ENCODE peak calls at places on chromosome 13, in nine cellular contexts. L is left lung, O is endothelial cell of umbilical vein, Z is Panc1, U is PC-9, P is ovary, S is breast epithelium, B is IMR-90, M is A549. W is an unnamed sample. For H3K9me3, the result is how much of the 10 kb centered on the place peaks cover.

GRCh38 chr13:61685683-61686013 is 270.0 kb upstream of the PCDH20 start:
- DNase-seq in L (no peak), O (no peak), Z (no peak), U (no peak), P (no peak), S (no peak), B (no peak), M (no peak), W (no peak)

GRCh38 chr13:74554581-74555290 is 420.5 kb upstream of the KLF12 start:
- DNase-seq in L (no peak), O (no peak), Z (no peak), U (no peak), P (no peak), S (no peak), B (no peak), M (no peak), W (no peak)

GRCh38 chr13:32720026-32720425 is 133.8 kb downstream of the PDS5B start:
- DNase-seq in L (no peak), O (peak), Z (no peak), U (no peak), P (no peak), S (no peak), B (peak), M (no peak), W (no peak)

GRCh38 chr13:23778879-23779278 is 110.3 kb downstream of the MIPEP start:
- DNase-seq in L (no peak), O (no peak), Z (no peak), U (no peak), P (no peak), S (no peak), B (peak), M (no peak), W (no peak)

GRCh38 chr13:36766295-36766694 is 52.7 kb upstream of the RFXAP start:
- DNase-seq in L (peak), O (no peak), Z (no peak), U (peak), P (no peak), S (no peak), B (peak), M (no peak), W (no peak)

GRCh38 chr13:110126391-110126961 is 180.5 kb downstream of the COL4A1 start:
- DNase-seq in L (no peak), O (peak), Z (no peak), U (peak), P (no peak), S (no peak), B (peak), M (no peak), W (no peak)

GRCh38 chr13:109821038-109821545 is 34.7 kb upstream of the IRS2 start:
- DNase-seq in L (no peak), O (no peak), Z (no peak), U (peak), P (no peak), S (no peak), B (no peak), M (no peak), W (no peak)

GRCh38 chr13:106349080-106349841 is 186.2 kb downstream of the EFNB2 start:
- DNase-seq in L (peak), O (peak), Z (no peak), U (peak), P (no peak), S (no peak), B (peak), M (no peak), W (no peak)

GRCh38 chr13:53254495-53254894 is 225.9 kb downstream of the OLFM4 start:
- DNase-seq in L (no peak), O (no peak), Z (no peak), U (no peak), P (no peak), S (no peak), B (no peak), M (no peak), W (no peak)

GRCh38 chr13:36891752-36892151 is 28.3 kb downstream of the SMAD9 start:
- DNase-seq in L (no peak), O (no peak), Z (no peak), U (no peak), P (no peak), S (no peak), B (peak), M (no peak), W (no peak)

GRCh38 chr13:79404361-79404760 is 1.7 kb downstream of the RBM26 start:
- DNase-seq in L (no peak), O (peak), Z (no peak), U (no peak), P (no peak), S (no peak), B (no peak), M (no peak), W (no peak)

GRCh38 chr13:98385591-98385990 is 191.3 kb downstream of the STK24 start:
- DNase-seq in L (no peak), O (no peak), Z (no peak), U (no peak), P (no peak), S (no peak), B (no peak), M (no peak), W (no peak)

GRCh38 chr13:27296496-27296895 is 25.9 kb downstream of the RASL11A start:
- DNase-seq in L (no peak), O (no peak), Z (no peak), U (no peak), P (no peak), S (no peak), B (no peak), M (no peak), W (no peak)

GRCh38 chr13:101875717-101876393 is 423.4 kb downstream of the ITGBL1 start:
- DNase-seq in L (no peak), O (no peak), Z (peak), U (peak), P (no peak), S (peak), B (peak), M (no peak), W (no peak)

GRCh38 chr13:40272776-40273139 is 393.7 kb downstream of the FOXO1 start:
- DNase-seq in L (no peak), O (no peak), Z (no peak), U (peak), P (no peak), S (no peak), B (peak), M (no peak), W (no peak)

GRCh38 chr13:34749046-34749445 is 193.0 kb upstream of the NBEA start:
- DNase-seq in L (no peak), O (no peak), Z (no peak), U (no peak), P (no peak), S (no peak), B (no peak), M (no peak), W (no peak)

GRCh38 chr13:39712626-39713025 is 57.2 kb downstream of the COG6 start:
- DNase-seq in L (no peak), O (no peak), Z (no peak), U (no peak), P (no peak), S (no peak), B (no peak), M (no peak), W (no peak)

DNA sequence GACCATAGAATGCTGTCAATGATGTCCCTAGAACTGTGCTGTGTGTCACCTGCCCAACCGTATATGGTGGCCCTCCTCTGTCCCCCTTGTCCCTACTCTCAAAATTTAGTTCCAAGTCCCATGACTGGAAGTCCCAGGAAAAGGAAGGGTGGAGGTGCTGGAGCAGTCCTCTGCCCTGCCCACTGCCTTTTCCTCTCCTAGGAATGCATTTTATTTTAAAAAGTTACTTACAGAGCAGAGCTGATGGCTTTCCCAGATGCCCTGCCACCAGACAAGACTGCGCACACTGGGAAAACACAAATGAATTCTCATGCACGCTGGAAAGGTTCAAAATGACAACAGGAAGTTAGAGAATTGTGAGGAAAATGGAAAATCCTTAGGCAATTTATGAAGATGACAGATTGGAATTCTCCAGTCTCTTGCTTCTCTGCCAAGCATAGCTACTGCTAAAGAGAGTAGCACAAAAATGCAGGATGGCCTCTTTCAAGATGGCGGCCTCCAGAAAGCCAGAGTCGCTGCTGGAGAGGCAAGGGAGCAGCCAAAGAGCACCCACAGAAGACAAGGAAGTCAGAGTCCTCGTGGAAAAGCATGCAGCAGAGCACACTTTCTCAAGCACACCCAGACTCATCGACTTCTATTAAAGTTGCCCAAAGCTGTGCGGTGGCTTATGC is 117.2 kb upstream of the TSC22D1 start:
- DNase-seq in L (no peak), O (no peak), Z (no peak), U (no peak), P (no peak), S (no peak), B (no peak), M (no peak), W (no peak)
- H3K9me3 ChIP-seq in L (under half), O (under half), Z (under half), U (under half), P (under half), S (under half), B (under half), M (under half), W (under half)

GRCh38 chr13:99988469-99989375 is 7.1 kb downstream of the ZIC2 start:
- DNase-seq in L (no peak), O (no peak), Z (no peak), U (no peak), P (no peak), S (no peak), B (no peak), M (no peak), W (peak)
- H3K9me3 ChIP-seq in L (under half), O (under half), Z (under half), U (under half), P (under half), S (under half), B (under half), M (under half), W (under half)

GRCh38 chr13:19062019-19062646 is 119.5 kb downstream of the TUBA3C start:
- DNase-seq in L (no peak), O (no peak), Z (no peak), U (no peak), P (no peak), S (no peak), B (no peak), M (no peak), W (no peak)
- H3K9me3 ChIP-seq in L (half or more), O (under half), Z (under half), U (under half), P (under half), S (under half), B (under half), M (under half), W (under half)

DNA sequence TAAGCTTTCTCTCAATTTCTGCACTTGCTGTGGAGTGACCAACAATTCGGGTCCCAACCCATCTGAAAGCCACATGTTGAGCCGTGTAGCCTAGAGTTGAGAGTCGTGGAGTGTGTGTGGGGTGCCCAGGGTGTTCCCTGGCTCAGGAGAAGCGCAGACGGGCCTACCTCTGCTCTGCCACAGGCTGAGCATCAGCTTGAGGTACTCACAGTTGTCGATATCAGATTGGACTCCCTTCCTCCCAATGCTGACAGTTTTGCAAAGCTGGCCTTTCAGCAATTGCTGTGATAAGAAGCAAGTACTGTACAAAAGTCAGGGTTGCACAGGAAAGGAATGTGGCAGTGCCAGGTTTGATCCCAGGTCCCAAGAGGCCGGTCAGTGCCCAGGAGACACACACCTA is 133.4 kb upstream of the SPACA7 start:
- DNase-seq in L (no peak), O (no peak), Z (no peak), U (no peak), P (no peak), S (no peak), B (no peak), M (no peak), W (no peak)
- H3K9me3 ChIP-seq in L (under half), O (under half), Z (under half), U (under half), P (under half), S (under half), B (half or more), M (under half), W (under half)

DNA sequence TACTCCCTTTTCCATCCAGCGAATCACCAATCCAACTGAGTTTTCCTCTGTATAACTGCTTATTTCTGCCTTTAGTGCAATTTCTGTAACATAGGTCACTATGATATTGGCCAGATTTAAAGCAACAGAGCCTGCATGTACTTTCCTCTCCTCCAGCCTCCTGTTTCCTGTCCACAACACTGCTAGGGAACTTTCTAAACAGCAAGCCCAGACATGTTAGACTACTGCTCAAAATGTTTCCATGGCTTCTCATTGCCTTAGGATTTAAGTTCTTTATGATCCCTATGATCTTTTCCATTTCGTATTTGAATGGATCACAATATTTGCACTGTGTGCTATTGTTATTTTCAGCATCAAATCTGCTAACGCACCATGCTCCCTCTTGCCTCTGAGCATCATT is 481.7 kb upstream of the SLC10A2 start:
- DNase-seq in L (no peak), O (no peak), Z (no peak), U (no peak), P (no peak), S (no peak), B (no peak), M (no peak), W (no peak)
- H3K9me3 ChIP-seq in L (under half), O (under half), Z (under half), U (under half), P (under half), S (under half), B (under half), M (under half), W (under half)

DNA sequence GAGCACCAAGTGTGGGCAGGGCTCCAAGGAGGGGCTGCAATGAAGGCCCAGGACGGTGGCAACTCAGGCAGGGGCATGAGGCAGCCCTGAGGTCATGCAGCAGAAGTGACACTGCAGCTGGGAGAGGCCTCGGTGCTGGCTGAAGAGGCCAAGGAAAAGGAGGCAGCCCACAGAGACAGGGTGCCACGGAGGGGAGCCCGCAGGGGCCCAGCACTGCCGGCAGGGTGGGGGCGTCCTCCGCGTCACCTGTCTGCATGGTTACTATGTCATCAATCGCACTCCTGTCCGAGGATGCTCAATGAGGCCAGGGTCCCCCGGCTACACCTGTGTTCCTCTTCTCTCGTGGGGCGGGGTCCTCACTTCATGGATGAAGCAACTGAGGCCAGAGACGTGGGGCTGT is 123.1 kb downstream of the TUBA3C start:
- DNase-seq in L (no peak), O (no peak), Z (no peak), U (no peak), P (no peak), S (no peak), B (no peak), M (no peak), W (no peak)
- H3K9me3 ChIP-seq in L (under half), O (under half), Z (under half), U (under half), P (under half), S (under half), B (half or more), M (under half), W (under half)

W was measured in T-helper 17 cell.